ENCODE peak calls at places on chromosomes 12 and 14, in six cellular contexts. D is WTC11; J is HT1080; R is C1 segment of cervical spinal cord; L is stimulated activated CD4-positive, alpha-beta T cell treated with anti-CD3 and anti-CD28 coated beads, Interleukin-1b, Interleukin-23, amount 100 ng/mL, for 1 hour; Z is NCI-H345. I is an unnamed sample.

GRCh38 chr12:48002179-48002601 is 2.1 kb downstream of the COL2A1 start:
- DNase-seq in D (peak; percentile 48), J (no peak), R (no peak), L (no peak), Z (no peak), I (peak; percentile 66)

GRCh38 chr14:28635387-28635786 is 131.2 kb upstream of the FOXG1 start:
- DNase-seq in D (no peak), J (peak; percentile 52), R (no peak), L (no peak), Z (peak; percentile 20), I (peak; percentile 41)

GRCh38 chr14:68968721-68969120 is 10.4 kb downstream of the ACTN1 start:
- DNase-seq in D (no peak), J (no peak), R (no peak), L (no peak), Z (no peak), I (no peak)

GRCh38 chr12:75877588-75878381 is 153.8 kb downstream of the PHLDA1 start:
- DNase-seq in D (no peak), J (no peak), R (no peak), L (no peak), Z (no peak), I (no peak)

GRCh38 chr12:100484178-100484886 is 10.7 kb downstream of the NR1H4 start:
- DNase-seq in D (no peak), J (no peak), R (no peak), L (no peak), Z (no peak), I (no peak)

GRCh38 chr12:95424271-95424994 is 49.5 kb upstream of the METAP2 start:
- DNase-seq in D (no peak), J (no peak), R (no peak), L (no peak), Z (peak; percentile 42), I (no peak)

GRCh38 chr14:87434680-87435079 is 558.3 kb downstream of the GALC start:
- DNase-seq in D (no peak), J (no peak), R (no peak), L (no peak), Z (no peak), I (peak; percentile 2)

GRCh38 chr12:110233212-110233903 is 47.7 kb upstream of the ATP2A2 start:
- DNase-seq in D (no peak), J (no peak), R (no peak), L (no peak), Z (no peak), I (no peak)

GRCh38 chr12:42483534-42483857 is 106.0 kb downstream of the PRICKLE1 start:
- DNase-seq in D (no peak), J (no peak), R (no peak), L (no peak), Z (no peak), I (no peak)

GRCh38 chr12:131052891-131053290 is 99.2 kb downstream of the ADGRD1 start:
- DNase-seq in D (no peak), J (no peak), R (no peak), L (no peak), Z (no peak), I (no peak)

GRCh38 chr12:112116232-112117060 is 7.9 kb upstream of the NAA25 start:
- DNase-seq in D (peak; percentile 77), J (peak; percentile 19), R (peak; percentile 48), L (no peak), Z (peak; percentile 67), I (peak; percentile 92)

GRCh38 chr12:99224237-99224636 is 423.3 kb upstream of the GARIN6 start:
- DNase-seq in D (no peak), J (no peak), R (no peak), L (no peak), Z (no peak), I (no peak)

GRCh38 chr12:63294327-63294632 is 143.3 kb upstream of the AVPR1A start:
- DNase-seq in D (no peak), J (peak; percentile 81), R (no peak), L (no peak), Z (no peak), I (no peak)

GRCh38 chr12:128682542-128683315 is 141.0 kb downstream of the SLC15A4 start:
- DNase-seq in D (no peak), J (no peak), R (peak; percentile 9), L (no peak), Z (no peak), I (no peak)

GRCh38 chr14:77139540-77140342 is 1.9 kb downstream of the ZDHHC22 start:
- DNase-seq in D (peak; percentile 90), J (no peak), R (no peak), L (peak; percentile 38), Z (peak; percentile 71), I (peak; percentile 90)

GRCh38 chr14:79118291-79118690 is 948.1 kb downstream of the NRXN3 start:
- DNase-seq in D (no peak), J (no peak), R (no peak), L (no peak), Z (no peak), I (no peak)

GRCh38 chr12:122886851-122887816 is 8.8 kb downstream of the VPS37B start:
- DNase-seq in D (no peak), J (peak; percentile 94), R (no peak), L (no peak), Z (no peak), I (peak; percentile 52)

I was measured in neural progenitor cell.